ENCODE peak calls at places on chromosomes 4 and X, in four cellular contexts. L is IMR-90, W is K562, F is HepG2. T is an unnamed sample.

GRCh38 chrX:150361070-150361776 is 1.9 kb upstream of the MAMLD1 start:
- DNase-seq in L (peak; percentile 26), W (peak; percentile 20), F (no peak), T (no peak)

GRCh38 chr4:87985097-87985886 is 9.8 kb downstream of the SPP1 start:
- DNase-seq in F (peak; percentile 70), L (peak; percentile 35), W (no peak), T (peak; percentile 74)

GRCh38 chr4:54165438-54165837 is 63.7 kb upstream of the PDGFRA start:
- DNase-seq in F (peak; percentile 7), W (no peak), L (peak; percentile 96), T (no peak)

GRCh38 chr4:3251691-3252479 is 2.9 kb downstream of the MSANTD1 start:
- DNase-seq in L (no peak), W (no peak), F (no peak), T (no peak)

GRCh38 chr4:180449395-180449956 is 1793.7 kb upstream of the TENM3 start:
- DNase-seq in L (peak; percentile 21), W (no peak), F (peak; percentile 46), T (peak; percentile 56)

GRCh38 chr4:87031946-87032345 is 97.1 kb downstream of the AFF1 start:
- DNase-seq in L (no peak), W (no peak), F (no peak), T (no peak)

GRCh38 chr4:27239651-27240050 is 379.0 kb downstream of the STIM2 start:
- DNase-seq in W (no peak), L (no peak), F (no peak), T (no peak)

GRCh38 chr4:97013309-97014106 is 1129.8 kb downstream of the STPG2 start:
- DNase-seq in W (no peak), F (no peak), L (no peak), T (no peak)

GRCh38 chrX:95893632-95894031 is 791.0 kb upstream of the DIAPH2 start:
- DNase-seq in W (no peak), L (no peak), F (no peak), T (no peak)

GRCh38 chrX:11908371-11908770 is 150.3 kb downstream of the MSL3 start:
- DNase-seq in W (no peak), F (peak; percentile 2), L (no peak), T (peak; percentile 8)

GRCh38 chr4:2814627-2815026 is 21.7 kb downstream of the SH3BP2 start:
- DNase-seq in L (no peak), W (no peak), F (no peak), T (no peak)

GRCh38 chr4:8920289-8920965 is 48.8 kb upstream of the HMX1 start:
- DNase-seq in L (no peak), F (no peak), W (peak; percentile 2), T (no peak)

GRCh38 chrX:21479695-21480280 is 105.6 kb downstream of the CNKSR2 start:
- DNase-seq in L (peak; percentile 54), W (no peak), F (peak; percentile 48), T (peak; percentile 67)

GRCh38 chr4:10403633-10404445 is 53.4 kb downstream of the ZNF518B start:
- DNase-seq in L (peak; percentile 30), W (peak; percentile 33), F (peak; percentile 29), T (peak; percentile 5)

GRCh38 chr4:76585897-76586360 is 150.9 kb downstream of the SHROOM3 start:
- DNase-seq in L (no peak), F (peak; percentile 7), W (no peak), T (peak; percentile 65)

GRCh38 chr4:8307126-8307525 is 37.6 kb downstream of the HTRA3 start:
- DNase-seq in L (no peak), W (no peak), F (no peak), T (no peak)

GRCh38 chr4:126385954-126386353 is 1071.2 kb downstream of the FAT4 start:
- DNase-seq in F (no peak), L (no peak), W (no peak), T (no peak)

GRCh38 chr4:128573781-128574508 is 235.6 kb upstream of the JADE1 start:
- DNase-seq in L (peak; percentile 91), W (no peak), F (peak; percentile 70), T (peak; percentile 83)

GRCh38 chrX:110383414-110383813 is 24.8 kb downstream of the RTL9 start:
- DNase-seq in F (no peak), W (no peak), L (peak; percentile 86), T (no peak)

GRCh38 chr4:14719053-14719452 is 283.2 kb upstream of the CPEB2 start:
- DNase-seq in W (no peak), L (peak; percentile 7), F (no peak), T (no peak)

DNA sequence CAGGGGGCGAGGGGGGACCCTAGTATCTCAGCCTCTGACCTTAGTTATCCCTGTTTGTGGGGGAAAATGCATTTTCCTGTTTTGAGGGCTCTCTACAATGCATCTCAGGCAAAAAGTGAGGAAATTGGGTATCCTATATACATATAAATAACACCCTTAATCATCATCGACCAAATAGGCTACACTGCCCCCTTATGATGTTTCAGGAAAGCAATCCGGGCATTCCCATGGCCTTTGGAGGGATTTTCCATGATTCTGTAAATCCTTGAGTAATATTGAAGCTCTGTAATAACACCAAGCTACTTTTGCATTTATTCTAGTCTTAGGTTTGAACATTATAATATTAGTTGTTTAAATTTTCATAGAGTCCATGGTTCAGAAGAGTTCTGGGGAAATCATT is 91.6 kb upstream of the SCOC start:
- DNase-seq in F (no peak), L (peak; percentile 22), W (no peak), T (no peak)
- TF ChIP-seq MAZ in F (no peak), L (no peak), W (no peak), T (no peak)

DNA sequence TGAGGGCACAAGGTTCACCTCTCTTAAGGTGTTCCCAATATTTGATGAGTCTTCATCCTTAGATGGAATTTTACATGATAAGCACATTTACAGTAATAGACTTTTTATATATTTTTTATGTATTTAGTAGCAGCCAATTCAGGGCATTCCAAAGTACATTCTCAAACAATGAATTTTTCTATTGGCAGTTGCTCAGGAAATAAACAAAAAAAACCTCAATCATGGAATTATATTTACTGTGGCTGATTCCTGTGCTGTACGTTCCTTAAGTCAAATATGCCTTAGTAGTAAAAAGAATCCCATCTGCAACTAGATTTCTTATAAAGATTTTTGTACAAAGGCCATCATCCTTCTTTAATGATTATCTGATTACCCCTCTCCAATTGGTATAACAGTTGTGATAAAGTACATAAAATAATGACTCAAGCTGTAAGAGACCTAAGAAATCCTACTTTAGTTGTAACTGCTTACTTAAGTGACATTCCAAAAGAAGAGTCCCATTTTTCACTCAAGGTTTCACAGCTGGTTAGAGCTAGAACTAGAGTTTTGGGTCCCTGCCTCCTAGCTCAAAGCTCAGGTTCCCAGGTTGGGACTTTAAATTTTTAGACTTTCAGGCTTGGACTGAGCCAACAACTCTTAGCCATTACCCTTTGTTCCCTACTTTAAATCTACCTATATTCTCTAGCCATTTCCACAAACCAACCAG is 152.7 kb downstream of the FHIP1A start:
- DNase-seq in W (no peak), L (peak; percentile 33), F (no peak), T (no peak)
- TF ChIP-seq RFX5 in W (no peak), L (no peak), F (no peak), T (no peak)

DNA sequence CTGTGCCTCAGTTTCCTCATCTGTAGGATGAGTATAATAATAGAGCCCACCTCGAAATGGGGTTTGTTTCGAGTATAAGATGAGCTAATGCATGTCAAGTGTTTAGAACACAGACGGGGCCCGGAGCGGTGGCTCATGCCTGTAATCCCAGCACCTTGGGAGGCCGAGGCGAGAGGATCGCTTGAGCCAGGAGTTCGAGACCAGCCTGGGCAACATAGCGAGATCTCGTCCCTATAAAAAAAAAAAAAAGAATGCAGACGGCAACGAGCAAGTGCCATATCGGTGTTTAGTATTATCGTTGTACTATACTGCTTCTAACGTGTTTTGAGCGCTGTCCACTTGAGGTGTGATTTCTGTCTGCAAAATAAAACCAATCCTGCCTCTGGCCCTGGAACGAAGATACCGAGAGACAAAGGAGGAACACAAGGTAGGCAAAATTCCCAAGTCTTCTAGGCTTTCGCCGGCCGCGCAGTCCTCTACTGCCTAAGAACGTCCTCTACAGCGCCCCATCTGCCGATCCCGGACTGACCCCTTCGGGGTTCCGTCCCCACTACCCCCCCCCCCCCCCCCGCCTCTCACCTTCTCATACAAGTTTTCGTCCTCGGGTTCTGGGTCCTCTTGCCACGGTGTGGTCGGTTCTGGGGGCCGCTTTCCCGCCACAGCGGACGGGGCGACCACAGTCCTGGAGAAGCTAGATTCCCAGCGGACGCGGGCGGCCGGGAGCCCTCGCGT is 442 bp downstream of the NDUFB11 start:
- DNase-seq in W (peak; percentile 77), L (peak; percentile 16), F (no peak), T (peak; percentile 61)
- H3K4me2 ChIP-seq in W (peak overlapping the region; percentile 96), L (peak overlapping the region; percentile 72), F (peak overlapping the region; percentile 93), T (peak overlapping the region; percentile 89)

GRCh38 chr4:78414116-78414515 is 137.5 kb upstream of the ANXA3 start:
- DNase-seq in L (no peak), W (no peak), F (no peak), T (no peak)

GRCh38 chr4:78409612-78410202 is 141.9 kb upstream of the ANXA3 start:
- DNase-seq in L (no peak), F (no peak), W (no peak), T (no peak)

GRCh38 chr4:78410225-78410624 is 141.3 kb upstream of the ANXA3 start:
- DNase-seq in F (no peak), W (no peak), L (no peak), T (no peak)

GRCh38 chr4:78410651-78411050 is 140.9 kb upstream of the ANXA3 start:
- DNase-seq in W (no peak), F (no peak), L (no peak), T (no peak)
- TF ChIP-seq MAZ in W (no peak), F (no peak), L (no peak), T (no peak)

GRCh38 chr4:48781968-48782367 is 1.9 kb upstream of the FRYL start:
- DNase-seq in F (no peak), W (no peak), L (no peak), T (no peak)

GRCh38 chr4:48779998-48780866 is at the start of gene FRYL:
- DNase-seq in F (peak; percentile 99), W (peak; percentile 98), L (peak; percentile 99), T (peak; percentile 73)

GRCh38 chr4:48779095-48779997 is 733 bp downstream of the FRYL start:
- DNase-seq in L (peak; percentile 54), W (peak; percentile 53), F (peak; percentile 20), T (peak; percentile 23)

GRCh38 chr4:48778431-48779094 is 1.5 kb downstream of the FRYL start:
- DNase-seq in F (peak; percentile 19), W (no peak), L (peak; percentile 57), T (no peak)

GRCh38 chr4:48780867-48781219 is 764 bp upstream of the FRYL start:
- DNase-seq in F (peak; percentile 31), W (no peak), L (peak; percentile 43), T (no peak)
- TF ChIP-seq RFX5 in F (no peak), W (no peak), L (no peak), T (no peak)

GRCh38 chrX:155263854-155264628 is at the start of gene RAB39B:
- DNase-seq in F (peak; percentile 26), L (peak; percentile 68), W (no peak), T (peak; percentile 74)
- H3K4me2 ChIP-seq in F (peak within 1 kb of the TSS; percentile 63), L (no peak within 1 kb of the TSS), W (no peak within 1 kb of the TSS), T (peak within 1 kb of the TSS; percentile 78)

GRCh38 chr4:41103657-41104056 is 110.7 kb downstream of the APBB2 start:
- DNase-seq in L (no peak), F (no peak), W (no peak), T (no peak)

GRCh38 chr4:41104155-41104554 is 110.2 kb downstream of the APBB2 start:
- DNase-seq in L (no peak), F (no peak), W (no peak), T (no peak)

GRCh38 chr4:41106081-41106480 is 108.3 kb downstream of the APBB2 start:
- DNase-seq in F (no peak), W (no peak), L (no peak), T (no peak)

GRCh38 chr4:41098649-41099048 is 115.7 kb downstream of the APBB2 start:
- DNase-seq in L (no peak), W (no peak), F (no peak), T (no peak)

GRCh38 chr4:41102360-41103092 is 111.8 kb downstream of the APBB2 start:
- DNase-seq in L (no peak), W (no peak), F (no peak), T (no peak)
- TF ChIP-seq MAZ in L (no peak), W (no peak), F (no peak), T (no peak)